ENCODE peak calls at places on chromosomes 16 and 17, in six cellular contexts. Y is K562, F is right lobe of liver, N is IMR-90, R is HCT116, L is prostate gland. D is an unnamed sample.

GRCh38 chr17:80008383-80008840 is 27.3 kb downstream of the TBC1D16 start:
- DNase-seq in Y (peak), F (peak), N (peak), R (peak), L (peak), D (peak)

GRCh38 chr16:84973226-84973625 is 38.1 kb downstream of the ZDHHC7 start:
- DNase-seq in Y (no peak), F (no peak), N (no peak), R (no peak), L (no peak), D (no peak)

GRCh38 chr17:20266806-20267458 is 200.4 kb downstream of the LGALS9B start:
- DNase-seq in Y (peak), F (no peak), N (peak), R (no peak), L (no peak), D (peak)

GRCh38 chr17:74211141-74211928 is 2.0 kb upstream of the TTYH2 start:
- DNase-seq in Y (peak), F (no peak), N (no peak), R (no peak), L (no peak), D (no peak)

GRCh38 chr16:69363281-69363717 is 11.7 kb upstream of the TMED6 start:
- DNase-seq in Y (no peak), F (peak), N (no peak), R (no peak), L (no peak), D (no peak)

GRCh38 chr16:82368041-82368440 is 198.0 kb upstream of the MPHOSPH6 start:
- DNase-seq in Y (peak), F (peak), N (peak), R (peak), L (peak), D (peak)

GRCh38 chr17:76585649-76586593 is at the start of gene ST6GALNAC2:
- DNase-seq in Y (no peak), F (peak), N (no peak), R (peak), L (peak), D (peak)

GRCh38 chr16:15775663-15776304 is 81.0 kb downstream of the MYH11 start:
- DNase-seq in Y (no peak), F (no peak), N (peak), R (no peak), L (no peak), D (no peak)

GRCh38 chr17:6170349-6170748 is 100.2 kb downstream of the WSCD1 start:
- DNase-seq in Y (no peak), F (no peak), N (no peak), R (no peak), L (no peak), D (no peak)

GRCh38 chr16:5064915-5065314 is 841 bp downstream of the C16orf89 start:
- DNase-seq in Y (no peak), F (no peak), N (peak), R (no peak), L (no peak), D (no peak)

GRCh38 chr16:49488336-49488735 is 114.7 kb downstream of the C16orf78 start:
- DNase-seq in Y (no peak), F (no peak), N (no peak), R (no peak), L (no peak), D (no peak)

GRCh38 chr17:77916771-77917481 is 41.6 kb upstream of the TNRC6C start:
- DNase-seq in Y (no peak), F (no peak), N (no peak), R (no peak), L (no peak), D (no peak)

GRCh38 chr16:85903576-85903975 is 4.6 kb downstream of the IRF8 start:
- DNase-seq in Y (no peak), F (no peak), N (no peak), R (no peak), L (no peak), D (no peak)

GRCh38 chr17:41697122-41697962 is 8.7 kb downstream of the EIF1 start:
- DNase-seq in Y (peak), F (peak), N (peak), R (no peak), L (peak), D (no peak)

GRCh38 chr16:53090591-53091507 is 36.1 kb downstream of the CHD9 start:
- DNase-seq in Y (no peak), F (peak), N (peak), R (no peak), L (peak), D (no peak)

DNA sequence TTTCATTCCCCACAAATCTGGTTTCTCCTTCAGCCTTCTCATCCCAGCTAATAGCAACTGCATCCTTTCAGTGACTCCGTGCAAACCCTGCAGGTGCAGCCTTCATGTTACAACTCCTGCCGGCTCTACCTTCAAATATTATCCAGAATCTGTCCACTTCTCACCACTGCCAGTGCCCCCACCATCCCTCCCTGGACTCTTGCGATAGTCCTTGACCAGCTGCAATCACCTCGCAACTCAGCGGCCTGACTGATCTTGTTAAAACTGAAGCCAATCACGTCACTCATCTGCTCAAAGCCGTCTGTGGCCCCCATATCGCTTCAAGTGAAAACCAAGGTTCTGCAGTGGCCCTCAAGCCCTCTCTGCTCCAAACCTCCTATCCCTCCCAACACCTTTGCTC is 42.8 kb upstream of the KIFC3 start:
- DNase-seq in Y (no peak), F (no peak), N (no peak), R (no peak), L (no peak), D (no peak)
- TF ChIP-seq POLR2A in Y (no peak), F (no peak), N (no peak), R (no peak), L (no peak), D (no peak)

GRCh38 chr17:48555183-48555615 is 10.3 kb upstream of the HOXB2 start:
- DNase-seq in Y (peak), F (no peak), N (peak), R (no peak), L (peak), D (peak)
- TF ChIP-seq POLR2A in Y (no peak), F (no peak), N (no peak), R (no peak), L (no peak), D (no peak)

GRCh38 chr16:31888735-31889134 is 15.1 kb downstream of the ZNF267 start:
- DNase-seq in Y (no peak), F (no peak), N (no peak), R (no peak), L (no peak), D (no peak)

DNA sequence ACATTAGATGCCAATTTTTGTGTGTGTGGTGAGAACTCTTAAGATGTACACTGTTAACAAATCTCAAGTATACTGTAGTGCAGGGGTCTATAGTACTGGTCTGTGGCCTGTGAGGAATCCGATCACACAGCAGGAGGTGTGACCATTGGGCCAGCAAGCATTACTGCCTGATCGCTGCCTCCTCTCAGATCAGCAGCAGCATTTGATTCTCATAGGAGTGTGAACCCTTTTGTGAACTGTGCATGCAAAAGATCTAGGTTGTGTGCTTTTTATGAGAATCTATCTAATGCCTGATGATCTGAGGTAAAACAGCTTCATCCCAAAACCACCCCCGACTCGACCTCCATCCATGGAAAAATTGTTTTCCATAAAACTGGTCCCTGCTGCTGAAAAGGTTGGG is 12.6 kb downstream of the ZNF267 start:
- DNase-seq in Y (no peak), F (no peak), N (no peak), R (no peak), L (no peak), D (no peak)
- TF ChIP-seq POLR2A in Y (no peak), F (no peak), N (no peak), R (no peak), L (no peak), D (no peak)

GRCh38 chr16:19410435-19411153 is 7.1 kb upstream of the TMC5 start:
- DNase-seq in Y (no peak), F (no peak), N (no peak), R (no peak), L (peak), D (no peak)
- TF ChIP-seq POLR2A in Y (no peak), F (no peak), N (no peak), R (no peak), L (peak), D (no peak)

DNA sequence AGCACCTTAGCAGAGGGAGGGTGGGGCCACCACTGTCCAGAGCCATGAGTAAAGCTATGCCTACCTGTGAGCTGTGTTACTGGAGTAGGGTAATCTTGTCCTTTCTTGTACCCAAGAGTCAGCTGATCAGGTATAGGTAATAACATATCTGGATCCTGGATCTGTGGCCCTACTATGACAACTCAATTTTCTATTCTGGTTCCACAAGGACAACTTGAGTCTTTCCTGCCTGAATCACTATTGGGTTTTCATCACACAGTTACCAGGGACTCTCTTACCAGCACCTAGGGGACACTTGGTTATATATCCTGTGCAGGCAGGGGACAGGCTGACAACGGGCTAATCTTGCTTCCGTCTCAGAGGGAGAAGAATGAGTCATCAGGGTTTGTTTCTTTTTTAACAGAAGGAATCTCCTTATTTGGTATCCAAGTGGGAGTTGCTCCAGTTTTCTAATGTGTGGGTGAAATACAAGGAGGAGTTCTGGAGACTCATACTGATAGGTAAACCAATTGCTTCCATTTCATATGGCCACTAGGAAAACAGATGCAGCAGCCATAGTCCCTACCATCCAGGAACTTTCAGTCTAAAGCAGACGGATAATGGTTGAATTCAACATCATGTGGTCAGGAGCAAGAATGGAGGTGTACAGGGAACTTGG is 6.8 kb downstream of the ZNF267 start:
- DNase-seq in Y (peak), F (no peak), N (peak), R (no peak), L (no peak), D (peak)
- TF ChIP-seq POLR2A in Y (peak), F (no peak), N (no peak), R (no peak), L (no peak), D (no peak)

GRCh38 chr16:1781254-1781653 is 1.1 kb downstream of the SPSB3 start:
- DNase-seq in Y (no peak), F (no peak), N (no peak), R (no peak), L (no peak), D (no peak)

GRCh38 chr16:1780677-1781072 is 1.7 kb downstream of the SPSB3 start:
- DNase-seq in Y (no peak), F (no peak), N (no peak), R (no peak), L (no peak), D (no peak)

GRCh38 chr16:1784977-1785845 is 2.5 kb downstream of the NUBP2 start:
- DNase-seq in Y (no peak), F (no peak), N (no peak), R (no peak), L (no peak), D (no peak)

GRCh38 chr16:1781758-1782407 is 488 bp downstream of the SPSB3 start:
- DNase-seq in Y (peak), F (peak), N (peak), R (no peak), L (no peak), D (peak)

GRCh38 chr16:1782408-1783247 is at the start of the genes NUBP2 and SPSB3:
- DNase-seq in Y (peak), F (peak), N (peak), R (peak), L (peak), D (peak)
- TF ChIP-seq POLR2A in Y (peak), F (peak), N (no peak), R (no peak), L (peak), D (peak)

GRCh38 chr17:61330174-61331150 is 69.2 kb upstream of the TBX2 start:
- DNase-seq in Y (no peak), F (no peak), N (no peak), R (no peak), L (no peak), D (no peak)

GRCh38 chr17:61326330-61326729 is 73.3 kb upstream of the TBX2 start:
- DNase-seq in Y (no peak), F (no peak), N (no peak), R (no peak), L (no peak), D (no peak)

GRCh38 chr17:61331178-61331577 is 68.5 kb upstream of the TBX2 start:
- DNase-seq in Y (no peak), F (no peak), N (no peak), R (no peak), L (no peak), D (no peak)

GRCh38 chr17:61325382-61326073 is 74.1 kb upstream of the TBX2 start:
- DNase-seq in Y (no peak), F (no peak), N (peak), R (no peak), L (no peak), D (peak)

GRCh38 chr17:61328351-61328750 is 71.3 kb upstream of the TBX2 start:
- DNase-seq in Y (no peak), F (no peak), N (no peak), R (no peak), L (no peak), D (no peak)
- TF ChIP-seq POLR2A in Y (no peak), F (no peak), N (no peak), R (no peak), L (no peak), D (no peak)

GRCh38 chr17:60677308-60678117 is at the start of gene BCAS3:
- DNase-seq in Y (peak), F (peak), N (peak), R (peak), L (peak), D (peak)
- TF ChIP-seq POLR2A in Y (peak), F (peak), N (peak), R (peak), L (peak), D (peak)

DNA sequence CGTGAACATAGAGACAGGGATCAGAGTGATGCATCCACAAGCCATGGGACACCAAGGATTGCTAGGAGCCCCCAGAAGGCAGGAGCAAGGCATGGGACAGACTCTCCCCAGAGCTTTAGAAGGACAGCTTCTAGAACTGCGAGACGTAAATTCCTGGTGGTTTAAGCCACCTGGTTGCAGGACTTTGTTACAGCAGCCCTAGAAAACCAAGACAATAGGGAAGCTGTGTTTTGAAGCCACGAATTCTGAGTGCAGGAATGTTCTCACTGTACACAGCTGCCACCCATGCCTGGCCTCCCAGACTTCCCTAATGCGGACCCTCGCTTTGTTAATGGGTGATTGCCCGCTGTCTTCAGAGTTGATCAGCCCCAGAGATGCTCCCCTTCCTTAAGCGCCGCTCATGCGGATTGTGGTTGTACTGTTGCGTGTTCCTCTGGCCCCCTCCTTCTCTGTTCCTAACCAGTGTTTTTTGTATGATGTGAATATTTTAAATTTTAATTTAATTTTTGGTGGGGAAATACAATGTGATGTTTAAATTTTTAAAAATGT is 177.1 kb downstream of the MSI2 start:
- DNase-seq in Y (no peak), F (no peak), N (no peak), R (no peak), L (no peak), D (no peak)
- TF ChIP-seq POLR2A in Y (no peak), F (no peak), N (no peak), R (no peak), L (no peak), D (no peak)

GRCh38 chr17:44062871-44063270 is 3.6 kb downstream of the LSM12 start:
- DNase-seq in Y (no peak), F (no peak), N (no peak), R (no peak), L (no peak), D (no peak)

GRCh38 chr17:44067547-44067945 is 1.1 kb upstream of the LSM12 start:
- DNase-seq in Y (peak), F (no peak), N (no peak), R (no peak), L (no peak), D (no peak)

GRCh38 chr17:44065668-44066203 is 735 bp downstream of the LSM12 start:
- DNase-seq in Y (peak), F (no peak), N (no peak), R (no peak), L (no peak), D (no peak)

GRCh38 chr17:44063704-44064639 is 2.5 kb downstream of the LSM12 start:
- DNase-seq in Y (peak), F (no peak), N (no peak), R (no peak), L (no peak), D (no peak)

DNA sequence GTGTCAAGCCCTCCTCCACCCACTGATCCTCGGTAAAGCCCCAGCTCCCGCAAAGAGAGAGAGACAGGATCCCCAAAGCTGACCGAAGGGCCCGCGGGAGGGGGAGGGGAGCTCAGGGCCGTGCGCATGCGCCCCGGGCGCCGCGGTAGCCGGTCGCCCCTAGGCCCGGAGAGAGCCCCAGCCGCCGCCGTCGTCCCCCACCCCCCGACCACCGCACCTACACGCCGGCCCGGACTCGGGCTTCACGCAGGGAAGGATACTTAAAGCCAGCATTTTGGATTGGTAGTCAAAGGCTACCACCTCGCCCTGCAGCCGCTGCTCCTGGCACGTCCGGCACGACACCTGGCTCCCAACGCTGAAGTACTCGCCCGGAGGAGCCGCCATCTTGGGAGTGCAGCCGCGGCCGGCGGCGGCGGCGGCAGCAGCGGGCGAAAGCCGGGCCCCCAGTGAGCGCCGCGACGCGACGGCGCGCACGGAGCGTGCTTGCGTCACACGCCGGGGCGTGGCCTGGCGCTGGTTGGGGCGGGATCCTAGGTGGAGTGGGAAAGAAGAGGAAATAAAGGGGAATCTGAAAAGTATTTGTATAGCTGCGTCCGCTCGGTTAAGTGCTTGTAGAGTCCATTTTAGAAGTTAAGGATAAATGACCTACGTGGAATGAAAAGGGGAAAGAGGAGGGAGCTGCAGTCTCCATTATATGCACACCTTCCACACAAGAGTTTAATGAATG is at the start of gene LSM12:
- DNase-seq in Y (peak), F (peak), N (peak), R (peak), L (peak), D (peak)
- TF ChIP-seq POLR2A in Y (peak), F (peak), N (peak), R (peak), L (peak), D (peak)